ENCODE peak calls at places on chromosome 21, in four cellular contexts. H is tibial nerve, V is left lung, P is lower lobe of right lung. O is an unnamed sample.

GRCh38 chr21:33488936-33489335 is 2.6 kb downstream of the DNAJC28 start:
- DNase-seq in H (no peak), V (no peak), P (no peak), O (no peak)

GRCh38 chr21:38486221-38486620 is 12.1 kb downstream of the ERG start:
- DNase-seq in H (no peak), V (peak; percentile 59), P (no peak), O (no peak)

GRCh38 chr21:42397291-42398129 is 1.7 kb upstream of the TMPRSS3 start:
- DNase-seq in H (no peak), V (no peak), P (no peak), O (no peak)

GRCh38 chr21:33251119-33251518 is 15.0 kb upstream of the IL10RB start:
- DNase-seq in H (no peak), V (no peak), P (no peak), O (no peak)

GRCh38 chr21:42234464-42235241 is 15.7 kb downstream of the ABCG1 start:
- DNase-seq in H (no peak), V (peak; percentile 79), P (peak; percentile 84), O (peak; percentile 74)

GRCh38 chr21:33196956-33197374 is 32.8 kb upstream of the IFNAR2 start:
- DNase-seq in H (peak; percentile 79), V (peak; percentile 66), P (peak; percentile 70), O (peak; percentile 85)

GRCh38 chr21:38806942-38807284 is 1.2 kb downstream of the ETS2 start:
- DNase-seq in H (no peak), V (no peak), P (no peak), O (no peak)

GRCh38 chr21:20856926-20857325 is 141.3 kb upstream of the NCAM2 start:
- DNase-seq in H (no peak), V (no peak), P (no peak), O (no peak)

GRCh38 chr21:42150458-42151085 is 68.4 kb upstream of the ABCG1 start:
- DNase-seq in H (no peak), V (peak; percentile 18), P (no peak), O (no peak)

GRCh38 chr21:19022978-19023377 is 619.4 kb upstream of the TMPRSS15 start:
- DNase-seq in H (no peak), V (no peak), P (no peak), O (no peak)

GRCh38 chr21:25903599-25903998 is 168.8 kb downstream of the GABPA start:
- DNase-seq in H (no peak), V (no peak), P (no peak), O (no peak)

GRCh38 chr21:46124926-46125845 is 27.3 kb downstream of the COL6A2 start:
- DNase-seq in H (no peak), V (peak; percentile 28), P (peak; percentile 40), O (peak; percentile 6)

GRCh38 chr21:46110499-46111192 is 12.7 kb downstream of the COL6A2 start:
- DNase-seq in H (peak; percentile 7), V (peak; percentile 37), P (peak; percentile 59), O (peak; percentile 10)

GRCh38 chr21:16587671-16588379 is 858.0 kb downstream of the USP25 start:
- DNase-seq in H (peak; percentile 36), V (no peak), P (no peak), O (no peak)

GRCh38 chr21:42381347-42381984 is 14.4 kb downstream of the TMPRSS3 start:
- DNase-seq in H (no peak), V (peak; percentile 53), P (peak; percentile 58), O (peak; percentile 83)

GRCh38 chr21:15627011-15627410 is 102.8 kb upstream of the USP25 start:
- DNase-seq in H (no peak), V (no peak), P (no peak), O (no peak)

GRCh38 chr21:29105218-29105617 is 25.2 kb upstream of the MAP3K7CL start:
- DNase-seq in H (no peak), V (no peak), P (no peak), O (no peak)

GRCh38 chr21:16102113-16102512 is 372.3 kb downstream of the USP25 start:
- DNase-seq in H (no peak), V (no peak), P (no peak), O (no peak)

GRCh38 chr21:18369115-18369514 is 34.5 kb downstream of the TMPRSS15 start:
- DNase-seq in H (no peak), V (no peak), P (no peak), O (peak; percentile 25)

GRCh38 chr21:18114735-18115134 is 129.9 kb upstream of the CHODL start:
- DNase-seq in H (no peak), V (no peak), P (no peak), O (no peak)

GRCh38 chr21:42039470-42039901 is 29.3 kb upstream of the ZBTB21 start:
- DNase-seq in H (peak; percentile 33), V (no peak), P (peak; percentile 49), O (no peak)

GRCh38 chr21:32414579-32415358 is 2.3 kb downstream of the EVA1C start:
- DNase-seq in H (no peak), V (no peak), P (no peak), O (no peak)

GRCh38 chr21:41764558-41765392 is 2.1 kb downstream of the RIPK4 start:
- DNase-seq in H (no peak), V (no peak), P (no peak), O (no peak)

GRCh38 chr21:32484706-32485380 is 72.3 kb downstream of the EVA1C start:
- DNase-seq in H (no peak), V (peak; percentile 80), P (peak; percentile 87), O (no peak)

GRCh38 chr21:41641821-41642368 is 125.0 kb downstream of the RIPK4 start:
- DNase-seq in H (peak; percentile 71), V (no peak), P (no peak), O (no peak)

GRCh38 chr21:16708431-16708830 is 804.4 kb upstream of the CXADR start:
- DNase-seq in H (no peak), V (no peak), P (no peak), O (no peak)

GRCh38 chr21:42148097-42148496 is 70.8 kb upstream of the ABCG1 start:
- DNase-seq in H (no peak), V (peak; percentile 19), P (no peak), O (peak; percentile 60)

GRCh38 chr21:37547615-37547975 is 181.0 kb downstream of the DYRK1A start:
- DNase-seq in H (no peak), V (no peak), P (no peak), O (no peak)

GRCh38 chr21:33022489-33022827 is 3.3 kb upstream of the OLIG2 start:
- DNase-seq in H (no peak), V (no peak), P (no peak), O (no peak)

GRCh38 chr21:34836933-34837505 is 168.2 kb downstream of the CLIC6 start:
- DNase-seq in H (no peak), V (no peak), P (no peak), O (no peak)

GRCh38 chr21:42376338-42376982 is 10.1 kb upstream of the TFF1 start:
- DNase-seq in H (no peak), V (no peak), P (peak; percentile 50), O (no peak)

GRCh38 chr21:38989745-38990423 is 184.2 kb downstream of the ETS2 start:
- DNase-seq in H (no peak), V (no peak), P (no peak), O (no peak)

GRCh38 chr21:32383812-32384211 is 9.0 kb downstream of the URB1 start:
- DNase-seq in H (no peak), V (no peak), P (no peak), O (no peak)

GRCh38 chr21:26368591-26368990 is 198.0 kb upstream of the APP start:
- DNase-seq in H (no peak), V (no peak), P (no peak), O (no peak)

GRCh38 chr21:33434770-33435360 is 31.7 kb downstream of the IFNGR2 start:
- DNase-seq in H (peak; percentile 49), V (no peak), P (peak; percentile 24), O (no peak)

GRCh38 chr21:42041711-42042110 is 29.4 kb upstream of the UMODL1 start:
- DNase-seq in H (no peak), V (no peak), P (peak; percentile 24), O (no peak)

GRCh38 chr21:26583737-26584136 is 10.7 kb upstream of the CYYR1 start:
- DNase-seq in H (no peak), V (no peak), P (no peak), O (no peak)

GRCh38 chr21:42317341-42317741 is 2.1 kb upstream of the TFF3 start:
- DNase-seq in H (no peak), V (no peak), P (no peak), O (no peak)

GRCh38 chr21:45094412-45094811 is 20.0 kb downstream of the ADARB1 start:
- DNase-seq in H (no peak), V (no peak), P (no peak), O (no peak)

GRCh38 chr21:45091540-45092322 is 17.4 kb downstream of the ADARB1 start:
- DNase-seq in H (no peak), V (no peak), P (no peak), O (no peak)

GRCh38 chr21:45095505-45095904 is 21.1 kb downstream of the ADARB1 start:
- DNase-seq in H (no peak), V (no peak), P (no peak), O (no peak)

GRCh38 chr21:45096216-45096615 is 21.8 kb downstream of the ADARB1 start:
- DNase-seq in H (no peak), V (no peak), P (no peak), O (no peak)

DNA sequence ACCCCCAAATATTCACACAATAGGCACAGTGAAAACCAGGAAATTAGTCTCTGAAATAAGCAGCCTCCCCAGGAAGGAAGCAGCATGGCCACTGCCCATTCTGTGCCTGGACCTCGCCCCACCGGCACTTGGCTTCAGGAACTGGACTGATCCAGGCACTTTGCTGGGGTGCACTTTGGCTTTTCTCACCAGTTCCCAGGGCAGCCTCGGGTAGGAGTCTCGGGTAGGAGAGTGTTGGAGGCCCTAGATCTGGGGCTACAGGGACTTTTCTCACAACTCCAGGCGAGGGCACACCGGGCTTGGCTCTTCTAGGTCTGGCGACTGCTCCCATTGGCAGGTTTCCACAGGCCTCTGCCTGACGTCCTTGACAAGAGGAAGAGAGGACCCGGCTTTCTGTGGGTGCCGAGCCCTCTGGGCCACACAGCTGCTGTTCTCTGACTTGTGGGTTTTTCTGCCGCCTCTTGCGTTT is 18.7 kb downstream of the ADARB1 start:
- DNase-seq in H (no peak), V (no peak), P (no peak), O (no peak)
- H3K4me3 ChIP-seq in H (no peak overlapping the region), V (no peak overlapping the region), P (peak overlapping the region; percentile 42), O (no peak overlapping the region)

GRCh38 chr21:28078126-28078525 is 914.6 kb downstream of the LTN1 start:
- DNase-seq in H (no peak), V (no peak), P (no peak), O (no peak)
- H3K9me3 ChIP-seq in H (no peaks in the 10 kb centered on the region), V (peaks cover 4% of the 10 kb centered on the region), P (no peaks in the 10 kb centered on the region), O (no peaks in the 10 kb centered on the region)

DNA sequence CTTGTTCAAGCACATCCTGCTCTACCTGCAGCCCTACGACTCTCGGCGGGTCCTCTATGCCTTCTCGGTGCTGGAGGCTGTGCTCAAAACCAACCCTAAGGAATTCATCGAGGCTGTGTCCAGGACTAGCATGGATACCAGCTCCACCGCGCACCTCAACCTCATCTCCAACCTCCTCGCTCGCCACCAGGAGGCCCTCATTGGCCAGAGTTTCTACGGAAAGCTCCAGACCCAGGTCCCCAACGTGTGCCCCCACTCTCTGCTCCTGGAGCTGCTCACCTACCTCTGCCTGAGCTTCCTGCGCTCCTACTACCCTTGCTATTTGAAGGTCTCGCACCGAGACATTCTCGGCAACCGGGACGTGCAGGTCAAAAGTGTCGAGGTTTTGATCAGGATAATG is 74.3 kb upstream of the MORC3 start:
- DNase-seq in H (no peak), V (no peak), P (no peak), O (no peak)
- TF ChIP-seq CTCF in H (no peak), V (no peak), P (no peak), O (peak; percentile 23)

GRCh38 chr21:14527690-14528652 is 18.1 kb downstream of the SAMSN1 start:
- DNase-seq in H (no peak), V (no peak), P (no peak), O (no peak)
- H3K4me3 ChIP-seq in H (no peak overlapping the region), V (no peak overlapping the region), P (no peak overlapping the region), O (no peak overlapping the region)

GRCh38 chr21:31064803-31065202 is 26.5 kb upstream of the KRTAP19-8 start:
- DNase-seq in H (no peak), V (no peak), P (no peak), O (no peak)
- H3K9me3 ChIP-seq in H (no peaks in the 10 kb centered on the region), V (no peaks in the 10 kb centered on the region), P (no peaks in the 10 kb centered on the region), O (no peaks in the 10 kb centered on the region)

O was measured in WERI-Rb-1.